ENCODE peak calls at places on chromosomes 11 and 22, in four cellular contexts. X, A, Y and E are unnamed samples.

GRCh38 chr11:122769126-122769780 is 69.0 kb upstream of the CRTAM start:
- DNase-seq in X (peak), A (no peak), Y (no peak), E (no peak)

GRCh38 chr11:121589946-121590537 is 137.3 kb upstream of the SORL1-AS1 start:
- DNase-seq in X (no peak), A (no peak), Y (no peak), E (no peak)

GRCh38 chr11:12979928-12980689 is 29.0 kb upstream of the RASSF10 start:
- DNase-seq in X (no peak), A (no peak), Y (no peak), E (no peak)

GRCh38 chr22:40509401-40510134 is 127.0 kb downstream of the MRTFA start:
- DNase-seq in X (peak), A (no peak), Y (no peak), E (no peak)

GRCh38 chr22:45084400-45084920 is 74.7 kb upstream of the PHF21B start:
- DNase-seq in X (no peak), A (no peak), Y (no peak), E (no peak)

GRCh38 chr22:20964799-20965103 is 2.3 kb upstream of the AIFM3 start:
- DNase-seq in X (no peak), A (no peak), Y (no peak), E (no peak)

GRCh38 chr11:69310934-69311766 is 17.2 kb downstream of the MYEOV start:
- DNase-seq in X (no peak), A (no peak), Y (no peak), E (no peak)

GRCh38 chr22:28838971-28839370 is 38.6 kb upstream of the XBP1 start:
- DNase-seq in X (no peak), A (no peak), Y (no peak), E (no peak)

GRCh38 chr22:32112380-32112779 is 46.7 kb downstream of the C22orf42 start:
- DNase-seq in X (no peak), A (no peak), Y (no peak), E (no peak)

GRCh38 chr11:27253200-27253599 is 109.8 kb downstream of the CCDC34 start:
- DNase-seq in X (no peak), A (no peak), Y (no peak), E (no peak)

GRCh38 chr22:47151490-47151889 is 389.0 kb downstream of the TBC1D22A start:
- DNase-seq in X (no peak), A (no peak), Y (no peak), E (no peak)

GRCh38 chr22:39662677-39663034 is 92.1 kb downstream of the CACNA1I start:
- DNase-seq in X (no peak), A (no peak), Y (no peak), E (no peak)

GRCh38 chr11:33976351-33977199 is 75.0 kb upstream of the CAPRIN1 start:
- DNase-seq in X (no peak), A (no peak), Y (no peak), E (no peak)

GRCh38 chr11:65213322-65214211 is 31.8 kb downstream of the CAPN1 start:
- DNase-seq in X (no peak), A (no peak), Y (no peak), E (peak)

GRCh38 chr11:34300571-34301295 is 57.1 kb downstream of the ABTB2 start:
- DNase-seq in X (no peak), A (no peak), Y (no peak), E (no peak)

GRCh38 chr11:45485070-45485716 is 180.2 kb downstream of the CHST1 start:
- DNase-seq in X (no peak), A (no peak), Y (peak), E (no peak)

GRCh38 chr11:72668645-72669347 is 5.4 kb downstream of the PDE2A start:
- DNase-seq in X (no peak), A (no peak), Y (no peak), E (no peak)

GRCh38 chr11:13503393-13503792 is 7.6 kb upstream of the PTH start:
- DNase-seq in X (no peak), A (no peak), Y (no peak), E (no peak)

GRCh38 chr11:121932646-121933185 is 183.3 kb downstream of the BLID start:
- DNase-seq in X (no peak), A (no peak), Y (no peak), E (no peak)

GRCh38 chr11:99918761-99919160 is 768.3 kb upstream of the ARHGAP42 start:
- DNase-seq in X (no peak), A (no peak), Y (no peak), E (no peak)

GRCh38 chr11:102007567-102008437 is 39.4 kb upstream of the CFAP300 start:
- DNase-seq in X (peak), A (no peak), Y (peak), E (peak)

GRCh38 chr11:65078151-65078550 is 5.7 kb downstream of the CDCA5 start:
- DNase-seq in X (peak), A (no peak), Y (peak), E (peak)

GRCh38 chr22:35961480-35961902 is 67.1 kb downstream of the RBFOX2 start:
- DNase-seq in X (peak), A (peak), Y (peak), E (no peak)

GRCh38 chr11:94127632-94128031 is 1.0 kb upstream of the PANX1 start:
- DNase-seq in X (no peak), A (no peak), Y (no peak), E (no peak)

GRCh38 chr11:23931443-23931842 is 565.4 kb upstream of the LUZP2 start:
- DNase-seq in X (no peak), A (no peak), Y (no peak), E (no peak)

GRCh38 chr11:77191429-77191822 is 63.4 kb downstream of the MYO7A start:
- DNase-seq in X (no peak), A (no peak), Y (peak), E (no peak)

GRCh38 chr11:43834291-43834690 is 46.3 kb upstream of the ALKBH3 start:
- DNase-seq in X (no peak), A (no peak), Y (no peak), E (no peak)

GRCh38 chr22:45843030-45843429 is 133.9 kb downstream of the WNT7B start:
- DNase-seq in X (no peak), A (no peak), Y (no peak), E (no peak)

GRCh38 chr22:39230261-39231196 is 14.3 kb downstream of the PDGFB start:
- DNase-seq in X (no peak), A (no peak), Y (no peak), E (no peak)

GRCh38 chr11:36012979-36013378 is 69.1 kb downstream of the LDLRAD3 start:
- DNase-seq in X (peak), A (no peak), Y (no peak), E (no peak)

GRCh38 chr11:73322986-73323306 is 14.9 kb downstream of the ARHGEF17 start:
- DNase-seq in X (no peak), A (no peak), Y (no peak), E (no peak)

GRCh38 chr11:47369676-47370075 is 8.7 kb downstream of the SPI1 start:
- DNase-seq in X (no peak), A (no peak), Y (no peak), E (no peak)

GRCh38 chr22:30183861-30184278 is 62.7 kb downstream of the LIF start:
- DNase-seq in X (no peak), A (no peak), Y (no peak), E (no peak)

GRCh38 chr22:25113316-25113721 is 86.3 kb upstream of the CRYBB3 start:
- DNase-seq in X (no peak), A (no peak), Y (no peak), E (no peak)

GRCh38 chr11:11584446-11584810 is 37.4 kb downstream of the GALNT18 start:
- DNase-seq in X (peak), A (no peak), Y (peak), E (no peak)

GRCh38 chr11:70341881-70342429 is 56.4 kb upstream of the CTTN start:
- DNase-seq in X (no peak), A (no peak), Y (no peak), E (no peak)

GRCh38 chr11:94727766-94728165 is 40.4 kb upstream of the AMOTL1 start:
- DNase-seq in X (no peak), A (no peak), Y (no peak), E (no peak)

GRCh38 chr11:65429724-65430405 is 7.3 kb downstream of the NEAT1 start:
- DNase-seq in X (peak), A (no peak), Y (no peak), E (peak)